ENCODE peak calls at places on chromosomes 5 and 9, in ten cellular contexts. B, Q, I, H, C, X, M, O, W and F are unnamed samples.
A peak's percentile ranks its signal among the peaks of the same experiment; 100 is the strongest.

GRCh38 chr9:36728651-36729520 is 156.2 kb downstream of the MELK start:
- DNase-seq in B (peak; percentile 68), Q (peak; percentile 99), I (peak; percentile 83), H (no peak), C (peak; percentile 82), X (peak; percentile 69), M (peak; percentile 66), O (peak; percentile 58), W (peak; percentile 31), F (peak; percentile 2)

GRCh38 chr5:124902097-124902821 is 155.8 kb upstream of the ZNF608 start:
- DNase-seq in B (no peak), Q (no peak), I (peak; percentile 30), H (no peak), C (peak; percentile 61), X (no peak), M (no peak), O (no peak), W (peak; percentile 6), F (peak; percentile 4)

GRCh38 chr5:156328176-156328575 is 1.2 kb downstream of the SGCD start:
- DNase-seq in B (no peak), Q (no peak), I (peak; percentile 0), H (no peak), C (peak; percentile 3), X (no peak), M (no peak), O (no peak), W (no peak), F (no peak)

GRCh38 chr5:95817430-95817829 is 5.1 kb downstream of the GLRX start:
- DNase-seq in B (no peak), Q (no peak), I (peak; percentile 24), H (no peak), C (peak; percentile 28), X (no peak), M (no peak), O (peak; percentile 37), W (peak; percentile 59), F (peak; percentile 74)

GRCh38 chr9:107170801-107171200 is 112.3 kb upstream of the RAD23B start:
- DNase-seq in B (no peak), Q (no peak), I (no peak), H (no peak), C (no peak), X (no peak), M (no peak), O (no peak), W (no peak), F (no peak)

GRCh38 chr9:122125891-122126331 is 32.8 kb upstream of the TTLL11 start:
- DNase-seq in B (peak; percentile 68), Q (peak; percentile 74), I (no peak), H (no peak), C (peak; percentile 6), X (no peak), M (no peak), O (no peak), W (no peak), F (no peak)

GRCh38 chr5:79878721-79879336 is 112.2 kb downstream of the MTX3 start:
- DNase-seq in B (peak; percentile 3), Q (peak; percentile 87), I (no peak), H (no peak), C (no peak), X (no peak), M (no peak), O (no peak), W (no peak), F (no peak)

GRCh38 chr5:5018560-5018935 is 121.6 kb upstream of the ADAMTS16 start:
- DNase-seq in B (no peak), Q (no peak), I (no peak), H (no peak), C (peak; percentile 48), X (no peak), M (no peak), O (no peak), W (no peak), F (peak; percentile 19)

GRCh38 chr5:141865406-141865805 is 12.8 kb downstream of the PCDH1 start:
- DNase-seq in B (no peak), Q (no peak), I (no peak), H (no peak), C (no peak), X (no peak), M (no peak), O (no peak), W (no peak), F (no peak)

GRCh38 chr5:173638631-173639030 is 22.2 kb upstream of the BOD1 start:
- DNase-seq in B (no peak), Q (no peak), I (no peak), H (peak; percentile 24), C (no peak), X (no peak), M (no peak), O (no peak), W (no peak), F (no peak)

GRCh38 chr5:41695920-41696582 is 174.2 kb downstream of the OXCT1 start:
- DNase-seq in B (no peak), Q (no peak), I (no peak), H (no peak), C (peak; percentile 21), X (no peak), M (no peak), O (no peak), W (no peak), F (no peak)

GRCh38 chr9:70634696-70635095 is 220.2 kb upstream of the KLF9 start:
- DNase-seq in B (no peak), Q (no peak), I (no peak), H (no peak), C (no peak), X (no peak), M (no peak), O (no peak), W (no peak), F (no peak)

GRCh38 chr5:59596586-59597348 is 296.8 kb downstream of the PDE4D start:
- DNase-seq in B (peak; percentile 73), Q (no peak), I (peak; percentile 48), H (no peak), C (peak; percentile 14), X (no peak), M (no peak), O (no peak), W (no peak), F (no peak)

GRCh38 chr9:72012642-72013041 is 47.8 kb downstream of the C9orf57 start:
- DNase-seq in B (peak; percentile 23), Q (no peak), I (no peak), H (no peak), C (peak; percentile 11), X (no peak), M (no peak), O (no peak), W (no peak), F (no peak)

GRCh38 chr9:92501671-92502393 is 19.5 kb upstream of the ASPN start:
- DNase-seq in B (peak; percentile 38), Q (no peak), I (peak; percentile 75), H (no peak), C (peak; percentile 92), X (no peak), M (no peak), O (no peak), W (no peak), F (no peak)

GRCh38 chr9:106961623-106962022 is 98.7 kb downstream of the ZNF462 start:
- DNase-seq in B (no peak), Q (no peak), I (no peak), H (no peak), C (peak; percentile 19), X (no peak), M (no peak), O (no peak), W (no peak), F (no peak)

DNA sequence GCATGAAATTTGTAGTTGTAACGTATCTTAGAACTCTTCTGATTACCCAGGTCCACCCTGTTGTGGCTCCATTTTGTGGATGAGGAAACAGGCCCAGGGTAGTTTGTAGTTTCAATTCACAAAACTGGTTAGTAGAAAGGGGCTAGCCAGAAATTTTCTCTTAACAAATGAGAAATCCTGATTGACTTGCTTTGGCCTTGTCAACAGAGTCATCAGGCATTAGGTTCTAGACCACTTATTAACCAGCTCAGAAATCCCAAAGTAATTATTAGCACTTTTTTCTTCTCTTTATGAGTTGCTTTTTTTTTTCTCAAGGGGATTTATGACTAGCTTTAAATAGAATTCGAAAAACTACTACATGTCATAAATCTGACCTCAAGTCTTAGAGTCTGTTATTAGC is 160.2 kb downstream of the SH3GL2 start:
- DNase-seq in B (no peak), Q (no peak), I (no peak), H (no peak), C (no peak), X (no peak), M (no peak), O (no peak), W (no peak), F (no peak)
- H3K4me3 ChIP-seq in B (no peak overlapping the region), Q (no peak overlapping the region), I (no peak overlapping the region), H (no peak overlapping the region), C (no peak overlapping the region), X (no peak overlapping the region), M (no peak overlapping the region), O (no peak overlapping the region), W (no peak overlapping the region), F (no peak overlapping the region)

GRCh38 chr5:88671808-88672499 is 211.0 kb downstream of the MEF2C start:
- DNase-seq in B (no peak), Q (peak; percentile 72), I (no peak), H (no peak), C (no peak), X (no peak), M (no peak), O (no peak), W (no peak), F (no peak)
- H3K4me3 ChIP-seq in B (no peak overlapping the region), Q (peak overlapping the region; percentile 8), I (no peak overlapping the region), H (no peak overlapping the region), C (no peak overlapping the region), X (no peak overlapping the region), M (no peak overlapping the region), O (no peak overlapping the region), W (no peak overlapping the region), F (no peak overlapping the region)

GRCh38 chr5:172114875-172115422 is 73.1 kb downstream of the STK10 start:
- DNase-seq in B (no peak), Q (no peak), I (no peak), H (no peak), C (no peak), X (peak; percentile 86), M (no peak), O (peak; percentile 37), W (no peak), F (no peak)
- H3K4me3 ChIP-seq in B (no peak overlapping the region), Q (no peak overlapping the region), I (no peak overlapping the region), H (no peak overlapping the region), C (no peak overlapping the region), X (peak overlapping the region; percentile 4), M (no peak overlapping the region), O (peak overlapping the region; percentile 40), W (no peak overlapping the region), F (no peak overlapping the region)

GRCh38 chr9:86732514-86732913 is 214.8 kb downstream of the GAS1 start:
- DNase-seq in B (peak; percentile 94), Q (no peak), I (peak; percentile 93), H (no peak), C (peak; percentile 98), X (no peak), M (no peak), O (no peak), W (peak; percentile 71), F (peak; percentile 59)
- H3K4me3 ChIP-seq in B (no peak overlapping the region), Q (no peak overlapping the region), I (no peak overlapping the region), H (no peak overlapping the region), C (no peak overlapping the region), X (no peak overlapping the region), M (no peak overlapping the region), O (no peak overlapping the region), W (no peak overlapping the region), F (no peak overlapping the region)

DNA sequence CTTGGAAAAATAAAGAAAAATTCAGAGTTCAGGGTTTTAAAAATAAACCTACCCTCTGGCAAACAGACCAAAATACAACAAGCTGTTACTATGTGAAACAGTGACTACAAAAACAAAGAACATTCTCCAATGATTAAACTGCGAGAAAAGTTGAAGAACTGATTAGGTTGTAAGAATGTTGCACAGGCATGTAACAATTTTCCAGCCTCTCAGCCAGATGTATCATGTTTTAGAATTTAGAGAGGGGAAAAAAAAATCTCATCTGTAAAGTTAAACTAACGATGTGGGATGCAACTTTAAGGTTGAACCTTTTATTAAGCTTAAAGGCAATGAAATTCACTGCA is 96.8 kb downstream of the MEF2C start:
- DNase-seq in B (no peak), Q (no peak), I (peak; percentile 83), H (no peak), C (no peak), X (no peak), M (no peak), O (no peak), W (no peak), F (no peak)
- H3K4me3 ChIP-seq in B (no peak overlapping the region), Q (no peak overlapping the region), I (no peak overlapping the region), H (no peak overlapping the region), C (peak overlapping the region; percentile 6), X (peak overlapping the region; percentile 20), M (peak overlapping the region; percentile 1), O (no peak overlapping the region), W (no peak overlapping the region), F (peak overlapping the region; percentile 11)